ENCODE peak calls at places on chromosomes 5 and 9, in four cellular contexts. L is GM12878, I is HepG2, T is SK-N-SH. J is an unnamed sample.

GRCh38 chr5:176446884-176447537 is 1.2 kb upstream of the FAF2 start:
- DNase-seq in I (no peak), L (no peak), T (no peak), J (no peak)

GRCh38 chr9:89377411-89377810 is 59.1 kb downstream of the SECISBP2 start:
- DNase-seq in L (no peak), I (no peak), T (no peak), J (no peak)

GRCh38 chr5:142982821-142983200 is 212.6 kb downstream of the ARHGAP26 start:
- DNase-seq in T (no peak), L (no peak), I (no peak), J (peak)

GRCh38 chr9:14243514-14244042 is 70.4 kb downstream of the NFIB start:
- DNase-seq in I (no peak), L (no peak), T (no peak), J (no peak)

GRCh38 chr5:61228691-61229280 is 66.5 kb upstream of the SMIM15 start:
- DNase-seq in L (no peak), T (no peak), I (no peak), J (no peak)

GRCh38 chr5:132233811-132234683 is 6.4 kb upstream of the P4HA2 start:
- DNase-seq in T (no peak), L (no peak), I (no peak), J (no peak)

GRCh38 chr9:135989722-135990467 is 28.7 kb upstream of the UBAC1 start:
- DNase-seq in L (no peak), I (no peak), T (no peak), J (no peak)

GRCh38 chr5:156815988-156816599 is 34.0 kb upstream of the PPP1R2B start:
- DNase-seq in T (peak), L (no peak), I (peak), J (no peak)

GRCh38 chr9:127187231-127187956 is 65.0 kb upstream of the ANGPTL2 start:
- DNase-seq in L (no peak), I (peak), T (no peak), J (no peak)

DNA sequence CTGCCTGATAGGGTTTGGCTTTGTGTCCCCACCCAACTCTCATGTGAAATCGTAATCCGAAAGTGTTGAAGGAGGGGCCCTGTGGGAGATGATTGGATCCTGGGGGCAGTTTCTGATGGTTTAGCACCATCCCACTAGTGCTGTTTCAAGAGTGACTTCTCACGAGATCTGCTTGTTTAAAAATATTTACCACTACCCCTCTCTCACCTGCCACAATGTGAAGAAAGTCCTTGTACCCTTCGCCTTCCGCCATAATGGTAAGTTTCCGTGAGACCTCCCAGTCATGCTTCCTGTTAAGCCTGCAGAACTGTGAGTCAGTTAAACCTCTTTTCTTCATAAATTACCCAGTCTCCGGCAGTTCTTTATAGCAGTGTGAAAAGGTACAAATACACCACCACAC is 2.7 kb upstream of the RFX3 start:
- DNase-seq in T (no peak), I (no peak), L (peak), J (no peak)
- TF ChIP-seq TCF12 in T (no peak), I (no peak), L (no peak), J (no peak)

DNA sequence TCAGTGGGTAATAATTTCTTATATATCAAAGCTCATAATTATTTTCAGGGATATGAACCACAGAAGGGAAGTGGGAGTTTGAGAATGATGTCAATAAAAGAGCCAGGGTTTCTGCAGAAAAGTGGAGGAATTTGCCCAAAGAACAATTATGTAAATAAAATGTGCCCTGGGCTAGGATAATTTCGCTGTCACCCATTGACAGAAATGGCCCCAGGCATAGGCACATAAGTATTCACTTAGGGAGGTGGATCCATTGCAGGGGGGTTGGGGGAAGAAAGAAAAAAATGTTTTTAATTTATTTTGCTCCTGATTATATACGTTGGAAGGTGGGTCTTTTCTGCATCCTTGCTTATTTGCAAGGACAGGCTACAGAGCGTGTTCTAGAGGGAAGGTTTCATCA is 135.1 kb upstream of the IRX2 start:
- DNase-seq in L (no peak), T (no peak), I (no peak), J (peak)
- TF ChIP-seq TCF12 in L (no peak), T (no peak), I (no peak), J (no peak)

DNA sequence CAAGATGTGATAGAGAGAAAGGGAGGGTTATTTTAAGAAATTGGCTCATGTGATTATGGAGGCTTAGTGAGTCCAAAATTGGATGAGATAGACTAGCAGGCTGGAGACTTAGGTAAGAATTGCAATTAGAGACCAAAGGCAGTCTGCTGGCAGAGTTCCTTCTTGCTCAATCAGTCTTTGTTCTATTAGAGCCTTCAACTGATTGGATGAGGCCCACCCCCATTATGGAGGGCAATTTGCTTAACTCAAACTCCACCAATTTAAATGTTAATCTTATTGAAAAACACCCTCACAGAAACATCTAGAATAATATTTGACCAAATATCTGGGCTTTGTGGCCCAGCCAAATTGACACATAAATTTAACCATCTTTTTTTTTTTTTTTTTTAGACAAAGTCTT is 23.9 kb upstream of the TPD52L3 start:
- DNase-seq in L (no peak), T (no peak), I (no peak), J (no peak)
- TF ChIP-seq TCF12 in L (no peak), T (no peak), I (no peak), J (no peak)

DNA sequence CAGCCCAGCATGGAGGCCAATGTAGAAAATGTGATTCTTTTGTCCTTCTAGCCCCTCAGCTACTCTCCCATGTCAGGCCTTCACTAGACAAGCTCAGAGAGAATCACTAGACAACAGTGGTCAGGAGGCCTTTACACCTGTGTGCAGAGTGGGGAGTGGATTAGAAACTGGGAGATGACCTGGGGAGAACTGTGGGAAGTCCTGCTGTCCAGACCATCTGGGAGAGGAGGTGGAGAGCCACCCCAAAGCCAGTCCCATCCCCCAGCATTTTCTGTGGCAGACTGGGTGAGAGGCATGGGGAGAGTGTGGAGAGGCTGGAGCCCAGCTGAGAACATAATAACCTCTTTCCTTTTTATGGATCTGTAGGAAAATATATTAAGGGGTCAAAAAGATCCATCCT is 452.0 kb upstream of the DMAC1 start:
- DNase-seq in T (no peak), I (no peak), L (no peak), J (no peak)
- TF ChIP-seq TCF12 in T (no peak), I (no peak), L (no peak), J (no peak)